ENCODE peak calls at places on chromosomes 16 and 17, in seven cellular contexts. R, S, N, M, J, G and W are unnamed samples.

GRCh38 chr17:4966844-4967538 is 626 bp downstream of the SPAG7 start:
- DNase-seq in J (peak), G (peak), N (peak), R (peak), S (peak), M (peak), W (peak)

GRCh38 chr17:64004903-64005733 is 7.0 kb downstream of the PRR29 start:
- DNase-seq in R (no peak), G (peak), S (no peak), N (no peak), J (no peak), M (no peak), W (no peak)

GRCh38 chr17:32492648-32493289 is 6.0 kb downstream of the CDK5R1 start:
- DNase-seq in R (no peak), J (no peak), S (peak), N (no peak), G (no peak), M (no peak), W (no peak)

GRCh38 chr17:80248894-80249710 is 11.6 kb upstream of the RNF213 start:
- DNase-seq in S (no peak), J (no peak), G (no peak), R (no peak), M (no peak), N (no peak), W (no peak)

GRCh38 chr16:63921737-63922136 is 1200.1 kb downstream of the CDH11 start:
- DNase-seq in S (no peak), N (no peak), G (no peak), M (no peak), R (no peak), J (no peak), W (no peak)

GRCh38 chr16:1493746-1494094 is 560 bp downstream of the TELO2 start:
- DNase-seq in J (peak), S (no peak), N (no peak), R (peak), G (peak), M (no peak), W (no peak)

GRCh38 chr16:88323041-88323440 is 59.7 kb upstream of the ZNF469 start:
- DNase-seq in N (no peak), G (no peak), R (no peak), J (no peak), S (no peak), M (no peak), W (no peak)

GRCh38 chr16:4892356-4893102 is 44.4 kb downstream of the PPL start:
- DNase-seq in R (no peak), S (no peak), G (no peak), J (no peak), M (no peak), N (no peak), W (no peak)

GRCh38 chr16:72859581-72859980 is 188.3 kb downstream of the ZFHX3 start:
- DNase-seq in J (no peak), G (no peak), R (no peak), M (no peak), S (no peak), N (no peak), W (no peak)

GRCh38 chr17:55751720-55752250 is 934 bp downstream of the PCTP start:
- DNase-seq in N (no peak), G (no peak), J (no peak), M (no peak), R (no peak), S (no peak), W (no peak)

GRCh38 chr17:17004251-17004996 is 32.5 kb upstream of the TNFRSF13B start:
- DNase-seq in G (no peak), J (no peak), R (no peak), N (no peak), S (no peak), M (no peak), W (no peak)

GRCh38 chr17:8894189-8894611 is 26.7 kb upstream of the PIK3R6 start:
- DNase-seq in S (no peak), G (peak), J (no peak), R (no peak), N (no peak), M (no peak), W (no peak)

GRCh38 chr17:60645918-60646523 is 31.6 kb upstream of the BCAS3 start:
- DNase-seq in M (peak), R (no peak), N (peak), G (no peak), J (no peak), S (no peak), W (no peak)